ENCODE peak calls at places on chromosomes 16 and 17, in nine cellular contexts. G is heart right ventricle; N is CD4-positive, alpha-beta memory T cell; R is skeletal muscle cell; X is fibroblast of villous mesenchyme; Z is bronchial epithelial cell; S is choroid plexus epithelial cell; M is fibroblast of the aortic adventitia; J is dorsolateral prefrontal cortex. D is an unnamed sample.

GRCh38 chr17:32426894-32427293 is 17.4 kb upstream of the PSMD11 start:
- DNase-seq in N (no peak), M (no peak), J (no peak), R (no peak), G (no peak), X (no peak), S (no peak), Z (no peak), D (no peak)

GRCh38 chr17:12637015-12637414 is 28.7 kb upstream of the MYOCD start:
- DNase-seq in Z (peak; percentile 97), R (peak; percentile 93), M (peak; percentile 88), J (no peak), X (peak; percentile 93), S (peak; percentile 98), G (no peak), N (no peak), D (peak; percentile 52)

GRCh38 chr17:39939588-39940419 is 12.3 kb downstream of the LRRC3C start:
- DNase-seq in N (peak; percentile 72), R (peak; percentile 88), Z (peak; percentile 75), J (no peak), M (peak; percentile 92), X (peak; percentile 90), G (no peak), S (peak; percentile 94), D (no peak)

GRCh38 chr17:55086635-55087058 is 118.1 kb downstream of the STXBP4 start:
- DNase-seq in X (peak; percentile 76), J (no peak), N (no peak), R (peak; percentile 75), Z (peak; percentile 76), M (peak; percentile 91), G (no peak), S (peak; percentile 93), D (no peak)

GRCh38 chr17:75476274-75476673 is 19.8 kb downstream of the TMEM94 start:
- DNase-seq in R (no peak), M (peak; percentile 42), S (peak; percentile 38), G (no peak), X (peak; percentile 18), J (peak; percentile 74), N (no peak), Z (no peak), D (no peak)

GRCh38 chr17:43791589-43791988 is 11.4 kb downstream of the CFAP97D1 start:
- DNase-seq in X (peak; percentile 50), R (no peak), N (peak; percentile 9), G (no peak), Z (peak; percentile 82), M (peak; percentile 57), J (no peak), S (peak; percentile 75), D (no peak)

GRCh38 chr17:18076941-18077340 is 10.8 kb upstream of the DRG2 start:
- DNase-seq in Z (no peak), G (no peak), J (no peak), N (no peak), S (peak; percentile 51), X (peak; percentile 15), M (peak; percentile 3), R (no peak), D (no peak)

GRCh38 chr17:73969956-73970355 is 233.5 kb upstream of the RPL38 start:
- DNase-seq in S (no peak), X (peak; percentile 42), G (no peak), J (no peak), R (no peak), N (no peak), M (no peak), Z (no peak), D (no peak)

GRCh38 chr16:68233085-68233834 is 2.7 kb downstream of the ESRP2 start:
- DNase-seq in M (no peak), G (no peak), N (no peak), S (no peak), R (no peak), X (no peak), Z (no peak), J (no peak), D (no peak)
- H3K4me3 ChIP-seq in M (no peak overlapping the region), G (no peak overlapping the region), N (no peak overlapping the region), S (no peak overlapping the region), R (no peak overlapping the region), X (no peak overlapping the region), Z (peak overlapping the region; percentile 88), J (no peak overlapping the region), D (no peak overlapping the region)

DNA sequence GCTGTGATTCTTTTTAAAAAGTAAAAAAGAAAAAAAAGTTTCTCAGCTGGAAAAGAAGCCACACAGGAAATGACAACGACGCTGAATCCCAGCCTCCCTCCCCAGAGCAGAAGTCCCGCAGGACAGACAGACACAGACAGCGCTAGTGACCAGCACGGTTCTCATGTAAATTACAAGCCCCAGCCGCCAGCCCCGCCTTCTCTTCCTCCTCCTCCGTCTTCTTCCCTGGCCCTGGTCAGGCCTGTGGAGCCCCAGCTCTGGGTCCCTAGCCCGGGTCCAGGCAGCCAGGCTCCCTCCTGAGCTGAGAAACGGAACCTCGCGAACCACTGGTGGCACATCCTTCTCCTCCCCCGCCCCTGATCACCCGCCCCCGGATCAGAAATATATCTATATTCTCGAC is 7.0 kb upstream of the IL17C start:
- DNase-seq in M (no peak), R (no peak), J (no peak), S (no peak), G (peak; percentile 41), Z (no peak), N (no peak), X (no peak), D (no peak)
- H3K4me3 ChIP-seq in M (no peak overlapping the region), R (no peak overlapping the region), J (no peak overlapping the region), S (no peak overlapping the region), G (no peak overlapping the region), Z (no peak overlapping the region), N (no peak overlapping the region), X (no peak overlapping the region), D (no peak overlapping the region)

GRCh38 chr17:72126575-72127486 is 6.0 kb downstream of the SOX9 start:
- DNase-seq in R (no peak), M (peak; percentile 38), N (no peak), Z (peak; percentile 80), X (peak; percentile 24), S (peak; percentile 42), J (no peak), G (no peak), D (no peak)

GRCh38 chr17:72123496-72123963 is 2.7 kb downstream of the SOX9 start:
- DNase-seq in S (no peak), J (peak; percentile 45), M (no peak), N (no peak), G (peak; percentile 32), R (no peak), X (no peak), Z (no peak), D (no peak)

GRCh38 chr17:72123964-72124791 is 3.4 kb downstream of the SOX9 start:
- DNase-seq in X (no peak), M (no peak), G (peak; percentile 23), Z (no peak), J (peak; percentile 48), N (no peak), R (no peak), S (no peak), D (no peak)

GRCh38 chr17:72125742-72126141 is 4.9 kb downstream of the SOX9 start:
- DNase-seq in G (no peak), J (no peak), R (no peak), S (no peak), N (no peak), X (no peak), Z (peak; percentile 71), M (no peak), D (no peak)

GRCh38 chr17:72125226-72125651 is 4.4 kb downstream of the SOX9 start:
- DNase-seq in R (no peak), Z (no peak), S (no peak), G (no peak), J (no peak), N (no peak), M (no peak), X (no peak), D (no peak)
- H3K4me3 ChIP-seq in R (no peak overlapping the region), Z (no peak overlapping the region), S (no peak overlapping the region), G (peak overlapping the region; percentile 12), J (peak overlapping the region; percentile 77), N (no peak overlapping the region), M (no peak overlapping the region), X (no peak overlapping the region), D (no peak overlapping the region)

DNA sequence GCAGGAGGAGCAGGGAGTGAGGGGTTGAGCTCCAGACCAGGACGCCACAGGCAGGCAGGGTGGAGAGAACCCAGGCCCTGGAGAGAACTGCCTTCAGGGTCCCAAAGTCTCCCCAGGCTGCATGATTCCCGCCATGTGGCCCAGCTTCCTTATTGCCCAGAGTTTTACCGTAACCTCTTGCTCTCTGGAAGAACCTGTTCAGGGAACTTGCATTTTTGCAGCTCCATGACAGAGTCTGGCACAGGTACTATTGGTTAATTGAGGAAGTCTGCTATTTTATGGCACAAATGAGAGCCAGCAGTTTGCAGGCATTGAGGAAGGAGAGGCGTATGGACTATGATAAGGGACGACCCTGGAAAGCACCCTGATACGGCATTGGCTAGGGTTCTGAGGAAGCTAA is 11.6 kb upstream of the NOS2 start:
- DNase-seq in G (no peak), S (no peak), M (no peak), X (no peak), N (no peak), J (no peak), Z (no peak), R (no peak), D (no peak)
- H3K4me3 ChIP-seq in G (no peak overlapping the region), S (no peak overlapping the region), M (no peak overlapping the region), X (no peak overlapping the region), N (no peak overlapping the region), J (no peak overlapping the region), Z (no peak overlapping the region), R (no peak overlapping the region), D (no peak overlapping the region)

GRCh38 chr16:57477531-57478202 is 8.6 kb downstream of the DOK4 start:
- DNase-seq in S (no peak), J (no peak), X (no peak), G (no peak), M (no peak), N (no peak), R (no peak), Z (no peak), D (no peak)

GRCh38 chr16:57480127-57480753 is 6.1 kb downstream of the DOK4 start:
- DNase-seq in Z (no peak), R (no peak), S (peak; percentile 72), J (no peak), M (peak; percentile 80), G (peak; percentile 69), X (peak; percentile 85), N (no peak), D (no peak)

GRCh38 chr16:57479422-57480126 is 6.7 kb downstream of the DOK4 start:
- DNase-seq in J (peak; percentile 66), Z (no peak), S (peak; percentile 58), X (peak; percentile 73), G (peak; percentile 47), M (peak; percentile 74), R (peak; percentile 26), N (no peak), D (no peak)

GRCh38 chr16:57478396-57479024 is 7.8 kb downstream of the DOK4 start:
- DNase-seq in Z (no peak), J (no peak), G (no peak), N (no peak), R (no peak), S (no peak), X (no peak), M (no peak), D (no peak)

GRCh38 chr16:57479043-57479421 is 7.3 kb downstream of the DOK4 start:
- DNase-seq in J (peak; percentile 70), Z (no peak), R (no peak), G (no peak), M (no peak), N (no peak), X (no peak), S (no peak), D (no peak)
- H3K4me3 ChIP-seq in J (peak overlapping the region; percentile 51), Z (no peak overlapping the region), R (peak overlapping the region; percentile 57), G (peak overlapping the region; percentile 42), M (peak overlapping the region; percentile 72), N (no peak overlapping the region), X (peak overlapping the region; percentile 64), S (peak overlapping the region; percentile 55), D (peak overlapping the region; percentile 74)

D was measured in thoracic aorta.